ENCODE peak calls at places on chromosomes 6 and 20, in nine cellular contexts. E, A, M, U, S, F, B, V and C are unnamed samples. For H3K4me1 and H3K9me3, the result is how much of the 10 kb centered on the place peaks cover.

GRCh38 chr20:10288421-10288820 is 69.8 kb downstream of the SNAP25 start:
- DNase-seq in A (no peak), V (no peak), U (no peak), S (no peak), E (no peak), B (no peak), F (no peak), M (no peak), C (no peak)

GRCh38 chr20:33442136-33443005 is 1.2 kb downstream of the SNTA1 start:
- DNase-seq in S (no peak), U (no peak), V (no peak), F (no peak), A (no peak), M (peak), E (no peak), B (no peak), C (no peak)

GRCh38 chr6:13613029-13613594 is 2.0 kb upstream of the NOL7 start:
- DNase-seq in U (no peak), F (peak), S (no peak), A (no peak), V (no peak), B (no peak), M (no peak), E (no peak), C (no peak)

GRCh38 chr6:2235782-2236495 is 9.5 kb downstream of the GMDS start:
- DNase-seq in V (no peak), S (no peak), E (no peak), U (no peak), M (no peak), B (no peak), F (no peak), A (no peak), C (no peak)

GRCh38 chr20:62297449-62298227 is 5.2 kb upstream of the ADRM1 start:
- DNase-seq in U (no peak), V (no peak), F (no peak), M (peak), A (no peak), E (no peak), B (no peak), S (no peak), C (no peak)

GRCh38 chr6:144435602-144436426 is 150.7 kb downstream of the UTRN start:
- DNase-seq in F (no peak), B (no peak), S (no peak), V (no peak), U (no peak), A (no peak), E (no peak), M (no peak), C (no peak)

GRCh38 chr20:56247954-56248782 is at the start of gene MC3R:
- DNase-seq in A (peak), B (no peak), F (peak), V (peak), M (peak), S (peak), E (no peak), U (peak), C (no peak)

GRCh38 chr20:52754366-52754765 is 217.8 kb upstream of the TSHZ2 start:
- DNase-seq in E (no peak), V (peak), U (no peak), S (no peak), A (no peak), F (no peak), M (no peak), B (no peak), C (no peak)

GRCh38 chr6:137883400-137883888 is 16.4 kb downstream of the TNFAIP3 start:
- DNase-seq in V (peak), U (no peak), F (no peak), E (no peak), A (peak), M (no peak), B (no peak), S (no peak), C (no peak)

GRCh38 chr6:6811151-6812002 is 222.9 kb downstream of the LY86 start:
- DNase-seq in M (peak), A (peak), S (peak), U (peak), E (no peak), B (no peak), F (no peak), V (peak), C (no peak)

GRCh38 chr6:31568537-31568961 is 3.5 kb upstream of the LTA start:
- DNase-seq in M (no peak), U (no peak), S (no peak), A (peak), B (peak), F (no peak), E (no peak), V (no peak), C (no peak)

GRCh38 chr20:4352348-4352747 is 337.0 kb upstream of the RNF24 start:
- DNase-seq in E (no peak), B (no peak), A (no peak), S (no peak), F (no peak), M (no peak), V (no peak), U (no peak), C (no peak)

GRCh38 chr20:20525214-20525613 is 157.3 kb downstream of the INSM1 start:
- DNase-seq in F (no peak), M (no peak), S (no peak), U (no peak), E (no peak), V (no peak), B (no peak), A (no peak), C (no peak)

GRCh38 chr6:13929196-13929595 is 4.4 kb downstream of the RNF182 start:
- DNase-seq in M (no peak), F (no peak), B (no peak), V (no peak), E (no peak), S (no peak), U (no peak), A (no peak), C (no peak)

GRCh38 chr20:25067102-25067987 is 9.4 kb upstream of the ACSS1 start:
- DNase-seq in F (no peak), A (peak), S (no peak), E (peak), V (no peak), U (no peak), B (no peak), M (no peak), C (no peak)

GRCh38 chr6:80214436-80215022 is 108.1 kb downstream of the BCKDHB start:
- DNase-seq in S (peak), B (no peak), E (no peak), U (no peak), F (peak), M (no peak), V (peak), A (no peak), C (peak)

GRCh38 chr6:134503542-134504281 is 185.8 kb upstream of the SGK1 start:
- DNase-seq in S (no peak), F (no peak), E (no peak), B (no peak), M (no peak), A (no peak), V (no peak), U (no peak), C (no peak)

GRCh38 chr6:41080623-41081022 is 7.8 kb downstream of the NFYA start:
- DNase-seq in E (no peak), S (no peak), M (no peak), F (no peak), A (no peak), B (no peak), U (no peak), V (no peak), C (no peak)

GRCh38 chr6:105519954-105520353 is 117.1 kb upstream of the PREP start:
- DNase-seq in B (no peak), S (no peak), F (no peak), E (no peak), M (no peak), U (no peak), V (peak), A (no peak), C (no peak)

GRCh38 chr6:133957780-133958242 is 4.8 kb downstream of the TBPL1 start:
- DNase-seq in F (no peak), M (no peak), E (no peak), S (no peak), B (no peak), A (no peak), V (no peak), U (no peak), C (no peak)

GRCh38 chr6:142819603-142820335 is 125.2 kb downstream of the HIVEP2 start:
- DNase-seq in F (no peak), S (no peak), M (no peak), A (peak), E (no peak), V (peak), B (peak), U (no peak), C (no peak)

GRCh38 chr6:111590209-111590955 is 15.3 kb downstream of the TRAF3IP2 start:
- DNase-seq in E (no peak), V (peak), S (no peak), F (no peak), M (no peak), U (no peak), A (no peak), B (no peak), C (no peak)

GRCh38 chr6:165615629-165616028 is 47.4 kb downstream of the PDE10A start:
- DNase-seq in M (no peak), U (no peak), S (no peak), F (no peak), V (no peak), E (no peak), A (no peak), B (no peak), C (no peak)

GRCh38 chr20:37902504-37903313 is at the start of gene VSTM2L:
- DNase-seq in B (no peak), M (peak), U (peak), V (peak), F (peak), S (no peak), E (no peak), A (no peak), C (no peak)

DNA sequence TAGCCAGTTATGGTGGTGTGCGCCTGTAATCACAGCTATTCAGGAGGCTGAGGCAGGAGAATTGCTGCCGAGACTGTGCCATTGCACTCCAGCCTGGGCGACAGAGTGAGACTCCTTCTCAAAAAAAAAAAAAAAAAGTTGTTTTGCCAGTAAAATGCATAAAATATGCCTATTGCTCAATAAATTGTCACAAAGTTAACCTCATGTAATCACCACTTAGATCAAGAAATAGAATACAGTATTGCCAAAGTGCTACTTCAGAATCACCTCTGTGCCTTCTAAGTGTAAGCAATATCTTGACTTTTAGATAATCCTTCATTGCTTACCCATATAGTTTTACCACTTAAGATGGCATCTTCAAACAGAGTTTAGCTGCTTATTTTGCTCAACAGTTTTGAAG is 80.7 kb downstream of the TRMT11 start:
- DNase-seq in M (no peak), V (peak), S (no peak), B (no peak), A (no peak), E (no peak), U (no peak), F (no peak), C (no peak)
- H3K4me1 ChIP-seq in M (under half), V (under half), S (under half), B (under half), A (under half), E (under half), U (under half), F (under half), C (under half)

DNA sequence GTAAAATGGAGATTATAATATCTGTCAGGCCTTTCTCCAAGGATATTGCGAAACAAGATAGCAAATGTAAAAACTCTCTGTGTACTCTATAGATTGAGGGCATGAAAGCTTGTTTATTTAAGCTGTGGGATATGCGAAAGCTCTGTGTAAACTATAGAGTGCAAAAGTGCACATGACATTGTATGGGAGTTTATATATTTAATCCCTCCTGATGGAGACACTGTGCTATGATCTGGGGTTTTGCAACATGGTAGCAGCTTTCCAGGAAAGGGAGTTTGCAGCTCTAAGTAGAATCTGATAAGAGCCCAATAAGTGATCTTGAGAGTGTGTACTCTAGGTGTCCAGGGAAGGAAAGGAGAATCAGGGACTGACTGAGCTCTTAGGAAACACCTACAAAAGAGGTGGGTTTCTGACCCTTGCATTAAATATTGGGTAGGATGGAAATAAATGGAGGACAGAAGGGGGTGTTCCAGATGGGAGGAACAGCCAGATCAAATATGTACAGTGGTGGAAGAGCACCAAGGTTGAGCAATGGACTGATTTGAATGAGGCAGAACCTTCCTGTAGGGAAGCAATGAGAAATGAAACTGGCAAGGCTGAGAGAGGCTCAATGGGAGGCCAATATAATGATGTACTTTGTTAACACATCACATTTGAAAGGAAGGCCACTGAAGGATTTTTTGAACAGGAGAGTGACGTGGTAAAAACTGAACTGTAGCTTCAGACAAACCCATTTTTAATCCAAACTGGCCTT is 450.1 kb downstream of the GJA1 start:
- DNase-seq in U (no peak), V (peak), E (no peak), F (no peak), S (no peak), M (no peak), A (peak), B (no peak), C (no peak)
- H3K4me3 ChIP-seq in U (no peak), V (no peak), E (no peak), F (no peak), S (no peak), M (no peak), A (no peak), B (no peak), C (no peak)

GRCh38 chr6:82488403-82488802 is 124.8 kb downstream of the TPBG start:
- DNase-seq in A (no peak), F (no peak), S (no peak), E (no peak), V (no peak), U (no peak), M (no peak), B (no peak), C (no peak)
- H3K9me3 ChIP-seq in A (under half), F (under half), S (under half), E (under half), V (under half), U (under half), M (under half), B (under half), C (under half)

GRCh38 chr20:49583669-49584417 is 15.9 kb upstream of the PTGIS start:
- DNase-seq in B (no peak), E (peak), F (peak), M (peak), U (peak), V (peak), A (peak), S (no peak), C (no peak)

GRCh38 chr20:49589747-49590146 is 21.8 kb upstream of the PTGIS start:
- DNase-seq in F (no peak), B (no peak), E (no peak), A (no peak), U (no peak), M (no peak), S (no peak), V (no peak), C (no peak)

GRCh38 chr20:49585585-49586245 is 17.8 kb upstream of the PTGIS start:
- DNase-seq in M (no peak), B (no peak), A (no peak), E (no peak), U (no peak), F (no peak), S (no peak), V (no peak), C (no peak)

GRCh38 chr20:49584418-49585382 is 16.8 kb upstream of the PTGIS start:
- DNase-seq in E (no peak), V (no peak), A (no peak), B (no peak), M (no peak), F (no peak), U (no peak), S (no peak), C (no peak)

DNA sequence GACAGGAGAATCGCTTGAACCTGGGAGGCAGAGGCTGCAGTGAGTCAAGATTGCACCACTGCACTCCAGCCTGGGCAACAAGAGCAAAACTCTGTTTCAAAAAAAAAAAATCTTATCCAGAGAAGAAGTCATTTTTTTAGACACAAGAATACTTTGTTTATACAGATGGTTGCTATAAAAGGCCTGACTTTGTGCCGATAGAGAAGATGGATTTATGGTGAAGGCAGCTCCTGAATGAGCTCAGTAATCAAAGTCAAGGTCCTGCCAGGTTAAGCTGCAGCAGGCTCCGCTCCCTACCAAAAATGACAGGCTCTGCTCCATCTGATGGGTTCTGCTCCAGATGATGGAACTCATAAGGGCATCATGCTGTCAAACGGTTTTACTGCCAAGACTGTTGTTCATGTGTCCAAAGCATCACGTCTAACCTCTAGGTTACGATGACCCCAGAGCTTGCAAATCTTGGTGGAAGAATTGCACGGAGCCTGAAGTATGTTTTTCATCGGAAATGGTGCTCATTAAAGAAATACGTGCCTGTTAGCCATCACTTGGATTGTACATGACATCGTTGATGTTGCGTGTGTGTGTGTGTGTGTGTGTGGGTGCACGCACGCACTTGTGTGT is 19.1 kb upstream of the PTGIS start:
- DNase-seq in S (no peak), B (no peak), U (no peak), A (no peak), E (no peak), F (no peak), M (no peak), V (peak), C (no peak)
- H3K4me1 ChIP-seq in S (under half), B (under half), U (under half), A (under half), E (under half), F (under half), M (under half), V (under half), C (under half)